ENCODE peak calls at places on chromosomes 7 and 10, in nine cellular contexts. Y, P, D, I, Q, K, O, E and U are unnamed samples.

GRCh38 chr7:14381936-14382335 is 392.5 kb upstream of the ETV1 start:
- DNase-seq in Y (no peak), P (no peak), D (no peak), I (no peak), Q (no peak), K (no peak), O (no peak), E (no peak), U (no peak)

GRCh38 chr10:23157691-23158369 is 34.3 kb upstream of the PTF1A start:
- DNase-seq in Y (no peak), P (peak), D (peak), I (peak), Q (no peak), K (peak), O (no peak), E (peak), U (peak)

GRCh38 chr7:2698581-2699288 is 10.7 kb downstream of the AMZ1 start:
- DNase-seq in Y (no peak), P (no peak), D (peak), I (peak), Q (no peak), K (no peak), O (no peak), E (no peak), U (peak)

GRCh38 chr7:5255832-5256231 is 26.9 kb upstream of the SLC29A4 start:
- DNase-seq in Y (no peak), P (no peak), D (no peak), I (no peak), Q (no peak), K (no peak), O (no peak), E (peak), U (no peak)

GRCh38 chr7:92840309-92840708 is 3.9 kb upstream of the CDK6 start:
- DNase-seq in Y (no peak), P (no peak), D (no peak), I (no peak), Q (no peak), K (no peak), O (no peak), E (no peak), U (no peak)

GRCh38 chr10:128499956-128500355 is 373.7 kb upstream of the MKI67 start:
- DNase-seq in Y (no peak), P (no peak), D (peak), I (no peak), Q (no peak), K (no peak), O (no peak), E (no peak), U (no peak)

GRCh38 chr10:102773986-102774385 is 30.2 kb downstream of the WBP1L start:
- DNase-seq in Y (no peak), P (no peak), D (no peak), I (peak), Q (no peak), K (no peak), O (no peak), E (no peak), U (peak)

GRCh38 chr10:6201511-6201975 is 1.2 kb upstream of the PFKFB3 start:
- DNase-seq in Y (peak), P (peak), D (peak), I (peak), Q (peak), K (peak), O (no peak), E (peak), U (peak)

GRCh38 chr10:36493511-36493880 is 631.9 kb upstream of the ANKRD30A start:
- DNase-seq in Y (no peak), P (no peak), D (no peak), I (no peak), Q (no peak), K (no peak), O (no peak), E (no peak), U (no peak)

GRCh38 chr10:44385726-44386438 is 985 bp upstream of the CXCL12 start:
- DNase-seq in Y (no peak), P (no peak), D (no peak), I (peak), Q (no peak), K (no peak), O (no peak), E (no peak), U (no peak)

GRCh38 chr7:34886856-34887255 is 150.4 kb downstream of the DPY19L1 start:
- DNase-seq in Y (no peak), P (no peak), D (no peak), I (no peak), Q (no peak), K (no peak), O (no peak), E (no peak), U (no peak)

GRCh38 chr7:1567082-1567771 is 2.6 kb downstream of the PSMG3 start:
- DNase-seq in Y (peak), P (no peak), D (no peak), I (no peak), Q (peak), K (peak), O (no peak), E (peak), U (no peak)

GRCh38 chr7:33192695-33193291 is 63.4 kb downstream of the BBS9 start:
- DNase-seq in Y (no peak), P (no peak), D (no peak), I (no peak), Q (no peak), K (no peak), O (no peak), E (no peak), U (no peak)

GRCh38 chr10:60733189-60733815 is 45.0 kb upstream of the CDK1 start:
- DNase-seq in Y (peak), P (peak), D (no peak), I (peak), Q (peak), K (peak), O (no peak), E (no peak), U (peak)

GRCh38 chr10:86756511-86757109 is at the start of gene BMPR1A:
- DNase-seq in Y (peak), P (peak), D (no peak), I (peak), Q (peak), K (peak), O (no peak), E (peak), U (peak)

GRCh38 chr7:92614586-92615237 is 24.5 kb upstream of the FAM133B start:
- DNase-seq in Y (no peak), P (peak), D (peak), I (no peak), Q (no peak), K (no peak), O (no peak), E (no peak), U (no peak)

GRCh38 chr7:99272476-99273045 is at the start of gene MYH16:
- DNase-seq in Y (no peak), P (no peak), D (no peak), I (no peak), Q (peak), K (no peak), O (no peak), E (peak), U (no peak)

GRCh38 chr7:80641548-80641947 is 3.1 kb downstream of the CD36 start:
- DNase-seq in Y (no peak), P (no peak), D (no peak), I (no peak), Q (no peak), K (no peak), O (no peak), E (no peak), U (no peak)

GRCh38 chr10:55629792-55630490 is 731.1 kb downstream of the ZWINT start:
- DNase-seq in Y (no peak), P (peak), D (no peak), I (no peak), Q (no peak), K (peak), O (no peak), E (peak), U (no peak)

GRCh38 chr7:8386926-8387550 is 46.4 kb upstream of the NXPH1 start:
- DNase-seq in Y (no peak), P (no peak), D (no peak), I (no peak), Q (no peak), K (no peak), O (no peak), E (no peak), U (peak)

GRCh38 chr7:78315119-78315518 is 516.5 kb downstream of the PHTF2 start:
- DNase-seq in Y (no peak), P (no peak), D (no peak), I (no peak), Q (no peak), K (no peak), O (no peak), E (no peak), U (no peak)

GRCh38 chr7:158106272-158106671 is 481.4 kb downstream of the PTPRN2 start:
- DNase-seq in Y (no peak), P (no peak), D (no peak), I (no peak), Q (no peak), K (no peak), O (no peak), E (no peak), U (no peak)

GRCh38 chr7:41977165-41977651 is 259.8 kb downstream of the GLI3 start:
- DNase-seq in Y (peak), P (peak), D (peak), I (no peak), Q (peak), K (peak), O (no peak), E (peak), U (peak)

GRCh38 chr7:77995717-77996116 is 197.1 kb downstream of the PHTF2 start:
- DNase-seq in Y (no peak), P (no peak), D (peak), I (no peak), Q (no peak), K (peak), O (no peak), E (no peak), U (no peak)

GRCh38 chr10:122480146-122480833 is 18.9 kb downstream of the HTRA1 start:
- DNase-seq in Y (no peak), P (no peak), D (no peak), I (no peak), Q (no peak), K (no peak), O (no peak), E (no peak), U (no peak)

GRCh38 chr7:100626530-100627237 is 14.3 kb downstream of the MOSPD3 start:
- DNase-seq in Y (peak), P (peak), D (peak), I (peak), Q (peak), K (peak), O (peak), E (peak), U (peak)

GRCh38 chr7:150970424-150970823 is 7.7 kb downstream of the KCNH2 start:
- DNase-seq in Y (no peak), P (no peak), D (no peak), I (no peak), Q (no peak), K (no peak), O (no peak), E (no peak), U (no peak)

GRCh38 chr10:80204801-80205477 is 398 bp downstream of the ANXA11 start:
- DNase-seq in Y (peak), P (peak), D (peak), I (peak), Q (no peak), K (no peak), O (peak), E (no peak), U (peak)

GRCh38 chr7:135661311-135662122 is 797 bp upstream of the STMP1 start:
- DNase-seq in Y (no peak), P (no peak), D (no peak), I (peak), Q (peak), K (no peak), O (no peak), E (no peak), U (no peak)